ENCODE peak calls at places on chromosomes 11 and 22, in six cellular contexts. N, Q, D, A, R and C are unnamed samples.

GRCh38 chr11:112784323-112785073 is 176.7 kb upstream of the NCAM1 start:
- DNase-seq in N (peak; percentile 31), Q (no peak), D (peak; percentile 2), A (peak; percentile 39), R (no peak), C (peak; percentile 40)

GRCh38 chr11:116700586-116701220 is 72.1 kb downstream of the BUD13 start:
- DNase-seq in N (no peak), Q (no peak), D (no peak), A (no peak), R (no peak), C (no peak)

GRCh38 chr11:67631427-67631826 is 1.7 kb upstream of the NUDT8 start:
- DNase-seq in N (no peak), Q (no peak), D (no peak), A (no peak), R (no peak), C (no peak)

GRCh38 chr11:8309862-8310261 is 46.2 kb upstream of the LMO1 start:
- DNase-seq in N (no peak), Q (no peak), D (no peak), A (no peak), R (no peak), C (no peak)

GRCh38 chr11:32751381-32751780 is 43.1 kb downstream of the CCDC73 start:
- DNase-seq in N (peak; percentile 8), Q (no peak), D (no peak), A (no peak), R (no peak), C (no peak)

GRCh38 chr11:73267921-73268540 is 4.1 kb upstream of the P2RY6 start:
- DNase-seq in N (no peak), Q (no peak), D (no peak), A (no peak), R (no peak), C (no peak)

GRCh38 chr11:43923327-43924111 is 18.9 kb upstream of the C11orf96 start:
- DNase-seq in N (peak; percentile 73), Q (no peak), D (peak; percentile 97), A (peak; percentile 57), R (no peak), C (peak; percentile 75)

GRCh38 chr11:73387594-73388021 is 11.4 kb downstream of the RELT start:
- DNase-seq in N (peak; percentile 33), Q (no peak), D (no peak), A (peak; percentile 50), R (no peak), C (no peak)

GRCh38 chr11:129885381-129885780 is 10.0 kb downstream of the NFRKB start:
- DNase-seq in N (no peak), Q (no peak), D (no peak), A (no peak), R (no peak), C (no peak)

GRCh38 chr11:76339217-76339616 is 41.7 kb downstream of the THAP12 start:
- DNase-seq in N (no peak), Q (no peak), D (peak; percentile 78), A (no peak), R (no peak), C (peak; percentile 44)

GRCh38 chr11:2301631-2302272 is at the start of the genes C11orf21 and TSPAN32:
- DNase-seq in N (no peak), Q (no peak), D (peak; percentile 40), A (no peak), R (no peak), C (no peak)

GRCh38 chr11:23041104-23041503 is 180.8 kb upstream of the CCDC179 start:
- DNase-seq in N (no peak), Q (no peak), D (no peak), A (no peak), R (no peak), C (no peak)

GRCh38 chr11:94396282-94396681 is 4.9 kb downstream of the GPR83 start:
- DNase-seq in N (no peak), Q (no peak), D (no peak), A (no peak), R (no peak), C (no peak)

GRCh38 chr11:126815111-126815510 is 185.5 kb downstream of the KIRREL3 start:
- DNase-seq in N (no peak), Q (no peak), D (no peak), A (no peak), R (no peak), C (peak; percentile 59)

GRCh38 chr11:121318848-121319834 is 26.6 kb downstream of the SC5D start:
- DNase-seq in N (peak; percentile 51), Q (peak; percentile 32), D (peak; percentile 60), A (peak; percentile 55), R (peak; percentile 32), C (peak; percentile 74)

DNA sequence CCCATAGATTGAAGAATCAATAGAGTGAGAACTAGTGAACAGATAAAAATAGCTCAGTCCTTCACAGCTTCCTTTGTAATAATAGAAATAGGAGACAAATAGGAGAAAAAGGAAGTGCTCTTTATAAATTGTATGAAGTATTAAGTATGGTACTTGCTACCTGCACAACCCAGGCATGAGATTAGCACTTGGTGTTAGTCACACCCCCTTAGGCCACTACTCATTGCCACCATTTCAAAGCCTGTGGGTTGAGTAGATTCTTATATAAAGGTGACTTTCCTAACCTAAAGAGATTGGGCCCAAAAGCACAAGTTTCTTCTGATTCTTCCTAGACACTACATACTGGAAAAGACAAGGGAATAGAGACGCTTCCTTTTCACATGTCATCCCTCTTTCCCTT is 37.7 kb upstream of the ADORA2A start:
- DNase-seq in N (no peak), Q (no peak), D (no peak), A (no peak), R (no peak), C (no peak)
- H3K4me2 ChIP-seq in N (no peak overlapping the region), Q (no peak overlapping the region), D (no peak overlapping the region), A (no peak overlapping the region), R (no peak overlapping the region), C (no peak overlapping the region)

GRCh38 chr22:40423882-40424640 is 53.7 kb downstream of the SGSM3 start:
- DNase-seq in N (no peak), Q (no peak), D (no peak), A (no peak), R (no peak), C (no peak)
- H3K4me2 ChIP-seq in N (no peak overlapping the region), Q (no peak overlapping the region), D (no peak overlapping the region), A (no peak overlapping the region), R (no peak overlapping the region), C (no peak overlapping the region)

DNA sequence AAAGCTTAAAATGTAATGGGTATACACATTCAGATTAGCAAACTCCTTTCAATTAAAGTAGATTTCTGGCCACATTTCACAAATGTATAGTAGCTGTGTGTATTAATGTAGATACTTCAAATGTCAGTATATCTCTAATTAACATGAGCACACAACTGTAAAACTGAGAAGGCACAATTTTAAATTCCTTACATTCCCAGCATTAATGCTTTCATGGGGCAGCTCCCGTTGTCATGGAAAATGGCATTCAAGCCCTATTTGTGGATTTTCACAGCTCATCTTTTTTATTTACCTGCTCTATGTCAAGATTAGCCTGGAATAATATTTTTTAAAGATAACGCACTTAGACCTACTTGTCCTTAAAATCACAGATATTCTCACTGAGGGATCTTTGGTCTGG is 113.6 kb upstream of the SOX6 start:
- DNase-seq in N (peak; percentile 71), Q (no peak), D (no peak), A (no peak), R (no peak), C (no peak)
- H3K4me2 ChIP-seq in N (no peak overlapping the region), Q (no peak overlapping the region), D (no peak overlapping the region), A (no peak overlapping the region), R (no peak overlapping the region), C (no peak overlapping the region)

GRCh38 chr11:123593570-123593969 is 60.9 kb downstream of the SCN3B start:
- DNase-seq in N (no peak), Q (no peak), D (no peak), A (no peak), R (no peak), C (no peak)

GRCh38 chr11:123590296-123590912 is 64.0 kb downstream of the SCN3B start:
- DNase-seq in N (no peak), Q (no peak), D (peak; percentile 11), A (no peak), R (peak; percentile 23), C (peak; percentile 79)

GRCh38 chr11:123597859-123598258 is 56.6 kb downstream of the SCN3B start:
- DNase-seq in N (no peak), Q (no peak), D (no peak), A (no peak), R (no peak), C (no peak)

GRCh38 chr11:123594188-123594901 is 60.1 kb downstream of the SCN3B start:
- DNase-seq in N (peak; percentile 28), Q (no peak), D (no peak), A (no peak), R (no peak), C (peak; percentile 47)

GRCh38 chr11:123594921-123595320 is 59.5 kb downstream of the SCN3B start:
- DNase-seq in N (no peak), Q (no peak), D (no peak), A (no peak), R (no peak), C (no peak)
- H3K4me2 ChIP-seq in N (no peak overlapping the region), Q (no peak overlapping the region), D (no peak overlapping the region), A (no peak overlapping the region), R (no peak overlapping the region), C (no peak overlapping the region)

DNA sequence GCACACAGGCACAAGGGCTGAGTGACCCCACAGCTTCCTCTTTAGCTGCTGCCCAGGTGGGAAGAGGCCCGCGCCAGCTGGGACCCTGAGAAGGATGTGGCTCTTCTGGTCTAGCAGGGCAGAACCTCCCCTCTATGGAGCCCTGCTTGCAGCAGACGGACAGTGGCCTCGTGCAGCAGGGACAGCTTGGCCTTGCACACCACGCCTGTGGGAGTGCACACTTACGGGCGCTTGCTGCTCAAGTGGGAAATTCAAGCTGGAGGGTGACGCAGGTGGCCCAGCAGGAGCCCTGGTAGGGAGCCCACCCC is 971.4 kb downstream of the BRD1 start:
- DNase-seq in N (no peak), Q (no peak), D (no peak), A (no peak), R (no peak), C (no peak)
- H3K4me2 ChIP-seq in N (no peak overlapping the region), Q (no peak overlapping the region), D (no peak overlapping the region), A (no peak overlapping the region), R (no peak overlapping the region), C (no peak overlapping the region)

DNA sequence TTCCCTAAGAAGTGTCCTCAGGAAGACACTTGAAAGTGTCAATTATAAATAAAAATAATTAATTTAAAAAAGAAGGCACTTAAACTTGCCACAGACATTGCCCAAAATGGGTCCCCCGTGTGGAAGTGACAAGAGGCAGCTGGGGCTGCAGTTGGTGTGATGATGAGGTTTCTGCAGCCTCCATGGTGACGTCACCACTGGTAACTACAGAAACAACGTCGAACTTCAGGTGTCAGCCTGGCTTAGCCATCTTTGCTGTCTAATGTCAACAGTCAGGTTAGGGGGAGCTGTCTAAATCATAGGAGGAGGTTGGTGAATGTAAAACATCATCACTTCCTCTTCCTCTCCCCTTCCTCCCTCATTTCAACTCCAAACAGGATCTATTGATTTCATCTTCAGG is 328.6 kb downstream of the MN1 start:
- DNase-seq in N (peak; percentile 28), Q (no peak), D (no peak), A (no peak), R (no peak), C (no peak)
- H3K4me2 ChIP-seq in N (no peak overlapping the region), Q (no peak overlapping the region), D (no peak overlapping the region), A (no peak overlapping the region), R (peak overlapping the region; percentile 77), C (no peak overlapping the region)